ENCODE peak calls at places on chromosomes 12 and 14, in eight cellular contexts. F is CD4-positive, alpha-beta T cell; Y is AG10803; E is endothelial cell; B is cardiac fibroblast; L is HCT116; M is CD8-positive, alpha-beta T cell; J is A673. I is an unnamed sample.
A peak's percentile ranks its signal among the peaks of the same experiment; 100 is the strongest.

GRCh38 chr12:76586764-76587395 is 27.3 kb upstream of the OSBPL8 start:
- DNase-seq in B (peak; percentile 74), F (peak; percentile 16), M (peak; percentile 5), E (peak; percentile 16), Y (peak; percentile 75), L (peak; percentile 27), J (peak; percentile 73), I (no peak)

GRCh38 chr12:124698211-124698997 is 131.0 kb upstream of the NCOR2 start:
- DNase-seq in J (no peak), B (peak; percentile 93), Y (peak; percentile 77), M (no peak), F (no peak), E (no peak), L (no peak), I (no peak)

GRCh38 chr14:72521045-72521444 is 372.9 kb downstream of the DPF3 start:
- DNase-seq in Y (no peak), L (no peak), F (no peak), B (no peak), M (no peak), J (no peak), E (no peak), I (no peak)

GRCh38 chr12:82659343-82660207 is 27.1 kb upstream of the TMTC2 start:
- DNase-seq in M (no peak), B (no peak), Y (no peak), F (no peak), L (no peak), J (no peak), E (no peak), I (no peak)

GRCh38 chr12:96063046-96063445 is 27.7 kb upstream of the LTA4H start:
- DNase-seq in Y (peak; percentile 25), M (no peak), E (no peak), J (peak; percentile 67), B (peak; percentile 55), F (no peak), L (no peak), I (no peak)

GRCh38 chr12:86777335-86777734 is 521.1 kb upstream of the MGAT4C start:
- DNase-seq in F (no peak), L (no peak), B (peak; percentile 71), J (no peak), M (no peak), Y (no peak), E (no peak), I (no peak)

GRCh38 chr12:42510823-42511222 is 78.7 kb downstream of the PRICKLE1 start:
- DNase-seq in J (no peak), M (no peak), Y (no peak), E (no peak), F (no peak), B (no peak), L (no peak), I (no peak)

GRCh38 chr12:12930633-12931032 is 21.3 kb downstream of the GPRC5D start:
- DNase-seq in L (no peak), M (no peak), Y (no peak), F (no peak), J (no peak), B (no peak), E (no peak), I (no peak)

GRCh38 chr12:77710209-77710608 is 120.5 kb upstream of the NAV3 start:
- DNase-seq in F (no peak), E (no peak), L (no peak), J (no peak), Y (no peak), M (no peak), B (no peak), I (no peak)

GRCh38 chr12:28082101-28082500 is 108.2 kb upstream of the CCDC91 start:
- DNase-seq in F (no peak), Y (peak; percentile 34), J (no peak), L (no peak), E (no peak), B (no peak), M (no peak), I (no peak)

GRCh38 chr12:4417471-4417870 is 28.1 kb downstream of the FGF6 start:
- DNase-seq in M (no peak), E (no peak), B (no peak), Y (no peak), F (no peak), L (no peak), J (peak; percentile 19), I (no peak)

GRCh38 chr14:29925106-29925722 is 2.4 kb downstream of the PRKD1 start:
- DNase-seq in L (no peak), M (no peak), B (peak; percentile 49), E (no peak), Y (peak; percentile 83), F (no peak), J (no peak), I (no peak)

GRCh38 chr12:54549774-54550451 is 512 bp downstream of the PDE1B start:
- DNase-seq in F (peak; percentile 12), L (no peak), M (peak; percentile 9), J (peak; percentile 39), E (no peak), Y (peak; percentile 40), B (no peak), I (no peak)

GRCh38 chr12:102481705-102482104 is 1.3 kb upstream of the IGF1 start:
- DNase-seq in B (no peak), E (no peak), J (no peak), F (no peak), Y (no peak), L (no peak), M (no peak), I (no peak)

GRCh38 chr12:102479984-102480383 is 379 bp downstream of the IGF1 start:
- DNase-seq in M (no peak), J (no peak), B (no peak), F (no peak), L (no peak), Y (no peak), E (no peak), I (no peak)

GRCh38 chr12:102479099-102479887 is 1.1 kb downstream of the IGF1 start:
- DNase-seq in M (no peak), F (no peak), L (no peak), Y (peak; percentile 14), J (peak; percentile 53), E (no peak), B (no peak), I (no peak)

GRCh38 chr12:102478416-102479098 is 1.8 kb downstream of the IGF1 start:
- DNase-seq in J (no peak), Y (no peak), E (no peak), B (no peak), L (no peak), F (no peak), M (peak; percentile 6), I (peak; percentile 38)

GRCh38 chr12:102480401-102480800 is at the start of gene IGF1:
- DNase-seq in M (no peak), E (peak; percentile 18), F (no peak), L (no peak), Y (peak; percentile 78), J (peak; percentile 89), B (peak; percentile 73), I (no peak)
- TF ChIP-seq CTCF in M (no peak), E (no peak), F (no peak), L (no peak), Y (peak; percentile 41), J (peak; percentile 37), B (peak; percentile 9), I (no peak)

GRCh38 chr12:123390415-123391093 is 6.6 kb downstream of the KMT5A start:
- DNase-seq in J (peak; percentile 26), M (no peak), F (no peak), L (no peak), E (peak; percentile 7), Y (peak; percentile 42), B (no peak), I (no peak)
- TF ChIP-seq CTCF in J (no peak), M (no peak), F (no peak), L (no peak), E (no peak), Y (peak; percentile 13), B (no peak), I (no peak)

GRCh38 chr12:56021882-56022497 is 1.1 kb downstream of the IKZF4 start:
- DNase-seq in M (no peak), L (no peak), J (no peak), B (no peak), E (no peak), Y (no peak), F (no peak), I (no peak)
- TF ChIP-seq CTCF in M (no peak), L (no peak), J (no peak), B (no peak), E (no peak), Y (no peak), F (no peak), I (no peak)

DNA sequence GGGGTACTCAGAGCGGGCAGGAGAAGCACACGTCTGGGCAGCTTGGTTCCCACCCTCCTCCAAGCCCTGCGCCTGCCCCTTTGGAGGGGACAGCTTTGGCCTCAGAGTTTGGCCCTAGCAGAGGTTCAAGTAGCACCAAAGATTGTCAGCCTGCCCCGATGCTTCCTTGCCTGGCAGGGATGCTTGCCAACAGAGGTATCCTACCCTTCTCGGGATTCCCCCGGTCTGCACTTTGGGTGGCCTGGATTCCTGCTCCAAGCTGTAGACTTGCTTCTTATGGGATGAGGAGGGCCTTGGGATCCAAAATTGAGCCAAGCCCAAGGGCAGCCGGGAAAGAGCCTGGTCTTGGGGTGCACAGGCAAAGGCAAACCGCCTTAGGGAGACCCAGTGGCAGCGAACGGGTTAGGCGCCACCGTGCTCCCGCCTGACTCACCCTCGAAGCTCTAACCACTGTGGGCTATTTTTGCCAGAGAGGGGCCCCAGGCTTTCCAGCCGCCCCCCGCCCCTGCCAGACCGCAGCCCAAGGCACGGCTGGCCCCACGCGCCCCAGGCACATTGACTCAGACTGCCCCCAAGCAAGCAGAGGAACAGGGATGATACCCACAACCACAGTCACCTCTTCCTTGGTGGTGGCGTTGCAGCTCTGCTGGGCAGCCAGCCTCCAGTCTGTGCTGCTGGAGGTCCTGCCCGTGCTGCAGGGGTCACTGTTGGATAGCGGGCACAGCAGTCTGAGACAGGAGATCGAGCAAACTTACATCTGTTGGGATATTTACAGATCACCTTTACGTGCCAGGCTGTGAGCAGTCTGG is 882 bp upstream of the WNT10B start:
- DNase-seq in M (no peak), L (no peak), Y (peak; percentile 45), J (no peak), E (no peak), F (no peak), B (no peak), I (peak; percentile 32)
- TF ChIP-seq CTCF in M (no peak), L (no peak), Y (peak; percentile 34), J (no peak), E (no peak), F (no peak), B (no peak), I (no peak)

DNA sequence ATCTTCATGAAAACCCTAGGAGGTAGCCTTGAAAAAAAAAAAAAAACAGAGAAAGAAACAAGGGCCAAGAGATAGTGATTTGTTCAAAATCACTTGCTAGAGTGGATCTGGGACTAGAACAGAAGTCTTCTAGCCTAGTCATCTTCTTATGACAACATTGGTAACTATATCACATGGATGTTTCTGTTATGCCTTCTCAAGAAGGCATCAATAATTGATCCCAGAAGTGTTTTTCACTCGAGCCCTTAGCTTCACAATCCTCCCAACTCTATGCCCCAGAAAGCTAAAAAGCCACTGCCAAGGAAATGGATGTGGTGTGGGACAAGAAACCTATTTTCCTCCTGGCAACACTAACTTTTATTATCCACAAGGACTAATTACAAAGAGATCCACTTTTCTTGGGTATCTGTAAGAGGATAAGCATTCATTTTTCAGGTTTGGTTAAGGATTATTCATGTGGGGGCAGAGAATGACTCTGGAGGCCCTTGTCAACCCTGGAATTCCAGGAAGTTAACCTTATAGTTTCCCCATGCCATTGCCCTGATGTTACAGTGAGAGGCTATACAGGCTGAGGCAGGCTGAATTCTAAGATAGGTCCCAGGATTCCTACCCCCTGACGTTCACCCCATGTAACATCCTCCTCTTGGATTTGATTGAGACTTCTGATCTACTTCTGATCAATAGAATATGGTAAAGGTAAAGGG is 67.7 kb upstream of the CPM start:
- DNase-seq in F (no peak), B (no peak), E (no peak), Y (peak; percentile 53), L (no peak), M (no peak), J (no peak), I (no peak)
- TF ChIP-seq CTCF in F (no peak), B (no peak), E (no peak), Y (no peak), L (no peak), M (no peak), J (no peak), I (no peak)

I was measured in natural killer cell.